ENCODE peak calls at places on chromosomes 7 and 10, in seven cellular contexts. T is IMR-90; S is CD8-positive, alpha-beta T cell; D is MM.1S; W is fibroblast of the aortic adventitia; H is osteocyte; O is kidney. R is an unnamed sample.

GRCh38 chr7:68309806-68310205 is 1288.5 kb upstream of the AUTS2 start:
- DNase-seq in O (no peak), W (no peak), S (no peak), T (no peak), D (no peak), H (no peak), R (no peak)

GRCh38 chr10:11605807-11606408 is 5.5 kb downstream of the USP6NL start:
- DNase-seq in D (no peak), T (no peak), W (no peak), H (no peak), S (no peak), O (no peak), R (no peak)

GRCh38 chr10:21528452-21529235 is 3.2 kb upstream of the SKIDA1 start:
- DNase-seq in T (no peak), H (no peak), S (no peak), D (no peak), W (no peak), O (no peak), R (no peak)

GRCh38 chr10:71520042-71520441 is 123.3 kb downstream of the CDH23 start:
- DNase-seq in S (no peak), D (no peak), T (peak), H (no peak), W (no peak), O (no peak), R (no peak)

GRCh38 chr7:37484460-37485063 is 35.9 kb upstream of the ELMO1 start:
- DNase-seq in T (no peak), H (no peak), S (no peak), W (no peak), D (no peak), O (no peak), R (no peak)

GRCh38 chr7:20307119-20307518 is 23.6 kb upstream of the ITGB8 start:
- DNase-seq in H (no peak), S (no peak), T (peak), D (peak), W (peak), O (no peak), R (peak)

GRCh38 chr10:12801214-12802087 is 200.1 kb downstream of the CCDC3 start:
- DNase-seq in S (no peak), W (no peak), T (no peak), O (no peak), D (no peak), H (no peak), R (no peak)

GRCh38 chr10:5434017-5434753 is 21.8 kb downstream of the NET1 start:
- DNase-seq in O (no peak), W (peak), H (no peak), S (no peak), T (peak), D (peak), R (peak)

GRCh38 chr7:95883208-95883607 is 110.9 kb downstream of the DYNC1I1 start:
- DNase-seq in W (no peak), D (no peak), H (no peak), T (no peak), O (no peak), S (no peak), R (no peak)

GRCh38 chr7:106959753-106960152 is 84.8 kb upstream of the PRKAR2B start:
- DNase-seq in O (no peak), H (no peak), S (no peak), D (no peak), T (no peak), W (no peak), R (no peak)
- TF ChIP-seq CTCF in O (no peak), H (no peak), S (no peak), D (peak), T (no peak), W (no peak), R (peak)

GRCh38 chr7:6706666-6707407 is at the start of gene ZNF12:
- DNase-seq in D (peak), H (peak), O (peak), S (peak), T (peak), W (peak), R (peak)
- TF ChIP-seq CTCF in D (no peak), H (no peak), O (no peak), S (no peak), T (no peak), W (no peak), R (peak)

DNA sequence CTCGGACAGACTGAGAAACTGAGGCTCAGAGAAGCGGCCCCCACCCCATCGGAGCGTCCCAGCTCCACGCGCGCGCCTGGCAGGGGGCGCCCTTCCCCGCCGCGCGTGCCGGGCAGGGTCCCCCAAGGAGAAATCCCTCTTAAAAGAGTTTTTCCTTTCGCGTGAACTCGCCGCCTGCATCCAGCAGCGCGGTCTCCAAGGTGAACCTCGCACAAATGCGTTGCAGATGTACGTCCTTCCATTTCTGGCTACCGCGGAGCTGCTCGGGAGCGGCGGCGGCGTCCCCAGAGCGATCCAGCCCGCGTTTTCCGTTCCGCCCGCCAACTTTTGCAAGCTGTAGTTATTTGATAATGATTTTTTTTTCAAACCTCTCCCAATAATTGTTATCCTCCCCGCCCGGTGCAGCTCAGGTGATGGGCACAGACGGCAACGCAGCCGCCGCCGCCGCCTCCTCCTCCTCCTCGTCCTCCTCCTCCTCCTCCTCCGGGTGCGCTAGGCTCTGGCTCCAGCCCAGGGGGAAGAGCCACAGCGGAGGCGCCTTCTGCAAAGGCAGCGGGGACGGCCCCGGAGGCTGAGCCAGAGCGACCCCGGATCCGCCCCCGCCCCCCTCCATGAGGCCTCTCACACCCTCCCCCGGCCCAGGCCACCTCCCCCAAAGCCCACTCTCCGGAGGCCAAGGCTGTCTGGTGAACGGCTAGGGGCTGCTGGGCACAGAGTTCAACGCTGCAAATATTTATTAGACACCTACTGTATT is 74.0 kb upstream of the CUX1 start:
- DNase-seq in S (peak), O (no peak), W (peak), D (peak), T (peak), H (no peak), R (peak)
- TF ChIP-seq CTCF in S (peak), O (peak), W (peak), D (peak), T (peak), H (peak), R (peak)

GRCh38 chr7:94004024-94004945 is at the start of gene BET1:
- DNase-seq in T (peak), D (peak), O (peak), W (peak), H (peak), S (peak), R (peak)
- TF ChIP-seq CTCF in T (no peak), D (no peak), O (no peak), W (no peak), H (no peak), S (no peak), R (no peak)